ENCODE peak calls at places on chromosomes 4 and X, in four cellular contexts. O is astrocyte, D is PC-3, C is mesenchymal stem cell. Z is an unnamed sample.

GRCh38 chrX:84219551-84219950 is 31.6 kb upstream of the RPS6KA6 start:
- DNase-seq in O (peak; percentile 43), D (no peak), C (no peak), Z (no peak)

GRCh38 chr4:136495076-136495475 is 1037.2 kb downstream of the PCDH18 start:
- DNase-seq in O (no peak), D (no peak), C (no peak), Z (no peak)

GRCh38 chr4:143196323-143196722 is 11.6 kb downstream of the USP38 start:
- DNase-seq in O (no peak), D (no peak), C (no peak), Z (no peak)

GRCh38 chr4:2402053-2402452 is 16.4 kb downstream of the ZFYVE28 start:
- DNase-seq in O (peak; percentile 10), D (peak; percentile 23), C (peak; percentile 58), Z (peak; percentile 37)

GRCh38 chr4:6688879-6689505 is 4.7 kb upstream of the S100P start:
- DNase-seq in O (peak; percentile 94), D (peak; percentile 92), C (peak; percentile 97), Z (peak; percentile 97)

GRCh38 chrX:126580877-126581276 is 28.3 kb upstream of the DCAF12L1 start:
- DNase-seq in O (no peak), D (no peak), C (no peak), Z (no peak)

GRCh38 chr4:33780952-33781655 is 2463.2 kb downstream of the ARAP2 start:
- DNase-seq in O (peak; percentile 62), D (peak; percentile 66), C (peak; percentile 11), Z (no peak)

GRCh38 chr4:94452476-94453300 is 946 bp downstream of the PDLIM5 start:
- DNase-seq in O (peak; percentile 82), D (peak; percentile 78), C (peak; percentile 88), Z (peak; percentile 71)

GRCh38 chr4:151417164-151417571 is 8.2 kb downstream of the FHIP1A start:
- DNase-seq in O (peak; percentile 17), D (peak; percentile 28), C (no peak), Z (no peak)

GRCh38 chrX:118626346-118626745 is 101.1 kb upstream of the IL13RA1 start:
- DNase-seq in O (no peak), D (no peak), C (no peak), Z (no peak)

GRCh38 chr4:74092957-74093356 is 6.0 kb downstream of the CXCL2 start:
- DNase-seq in O (peak; percentile 27), D (peak; percentile 26), C (no peak), Z (peak; percentile 61)

GRCh38 chr4:2792711-2793577 is at the start of gene SH3BP2:
- DNase-seq in O (no peak), D (peak; percentile 59), C (peak; percentile 72), Z (peak; percentile 42)

GRCh38 chrX:123959281-123960063 is 2.0 kb upstream of the STAG2 start:
- DNase-seq in O (no peak), D (peak; percentile 43), C (peak; percentile 42), Z (peak; percentile 32)

GRCh38 chrX:41350976-41351569 is 17.1 kb downstream of the DDX3X start:
- DNase-seq in O (no peak), D (peak; percentile 9), C (peak; percentile 52), Z (no peak)

GRCh38 chrX:121256653-121257052 is 209.2 kb downstream of the GLUD2 start:
- DNase-seq in O (peak; percentile 14), D (peak; percentile 43), C (no peak), Z (no peak)

GRCh38 chr4:77052352-77052751 is 23.4 kb downstream of the CCNI start:
- DNase-seq in O (no peak), D (peak; percentile 70), C (peak; percentile 52), Z (no peak)

GRCh38 chr4:31461425-31461824 is 741.3 kb downstream of the PCDH7 start:
- DNase-seq in O (peak; percentile 14), D (peak; percentile 91), C (peak; percentile 1), Z (no peak)

GRCh38 chrX:45714864-45715263 is 514.2 kb upstream of the DIPK2B start:
- DNase-seq in O (peak; percentile 73), D (peak; percentile 97), C (peak; percentile 79), Z (peak; percentile 5)

GRCh38 chrX:45715787-45716186 is 515.1 kb upstream of the DIPK2B start:
- DNase-seq in O (peak; percentile 60), D (peak; percentile 72), C (no peak), Z (no peak)

GRCh38 chrX:45719751-45720501 is 519.2 kb upstream of the DIPK2B start:
- DNase-seq in O (peak; percentile 40), D (no peak), C (no peak), Z (no peak)

GRCh38 chrX:45718676-45719075 is 518.0 kb upstream of the DIPK2B start:
- DNase-seq in O (no peak), D (no peak), C (no peak), Z (no peak)

DNA sequence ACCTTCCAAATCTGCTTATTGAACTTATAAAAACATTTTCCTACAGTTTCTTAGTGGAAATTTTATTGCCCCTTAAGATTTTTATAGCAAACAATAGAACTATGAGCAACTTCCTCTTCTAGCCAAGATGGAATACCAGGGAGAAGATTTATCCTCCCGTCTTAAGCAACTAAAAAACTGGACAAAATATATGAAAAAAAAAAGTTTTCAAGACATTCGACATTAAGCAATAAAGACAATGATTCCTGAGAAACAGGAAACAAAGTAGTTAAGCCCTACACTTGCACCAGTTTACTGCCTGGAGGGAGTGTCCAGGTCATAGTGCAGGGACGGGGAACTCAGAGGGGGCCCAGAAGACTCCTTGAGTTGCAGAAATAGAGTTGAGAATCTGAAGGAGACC is 516.1 kb upstream of the DIPK2B start:
- DNase-seq in O (no peak), D (peak; percentile 57), C (no peak), Z (no peak)
- H3K9ac ChIP-seq in O (no peak overlapping the region), D (peak overlapping the region; percentile 86), C (peak overlapping the region; percentile 47), Z (no peak overlapping the region)

GRCh38 chrX:39534949-39535348 is 562.8 kb downstream of the BCOR start:
- DNase-seq in O (no peak), D (no peak), C (no peak), Z (no peak)

GRCh38 chrX:39541881-39542280 is 555.9 kb downstream of the BCOR start:
- DNase-seq in O (no peak), D (no peak), C (no peak), Z (no peak)

GRCh38 chrX:39532761-39533160 is 565.0 kb downstream of the BCOR start:
- DNase-seq in O (no peak), D (no peak), C (no peak), Z (no peak)

DNA sequence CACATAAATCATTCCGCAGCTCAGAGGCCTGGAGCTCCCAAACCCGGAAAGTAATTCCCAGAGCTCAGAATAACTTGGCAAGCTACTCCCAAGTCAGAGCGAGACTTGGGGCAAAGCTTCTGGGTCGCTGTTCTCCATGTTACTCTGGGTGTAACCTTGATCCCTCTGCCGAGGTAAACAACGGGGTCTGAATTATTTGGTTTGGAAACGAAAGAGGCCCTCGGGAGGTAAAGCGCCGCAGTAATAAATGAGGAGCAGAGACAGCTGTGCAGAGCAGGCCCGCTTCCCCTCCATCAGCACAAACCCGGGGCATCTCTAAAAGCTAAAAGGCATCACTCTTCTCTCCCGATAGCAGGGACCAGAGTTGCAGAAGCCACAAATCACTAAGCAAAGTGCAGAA is 561.6 kb downstream of the BCOR start:
- DNase-seq in O (no peak), D (no peak), C (no peak), Z (no peak)
- H3K9ac ChIP-seq in O (no peak overlapping the region), D (no peak overlapping the region), C (no peak overlapping the region), Z (no peak overlapping the region)

GRCh38 chrX:116435597-116435996 is 809 bp upstream of the SLC6A14 start:
- DNase-seq in O (no peak), D (no peak), C (no peak), Z (no peak)

DNA sequence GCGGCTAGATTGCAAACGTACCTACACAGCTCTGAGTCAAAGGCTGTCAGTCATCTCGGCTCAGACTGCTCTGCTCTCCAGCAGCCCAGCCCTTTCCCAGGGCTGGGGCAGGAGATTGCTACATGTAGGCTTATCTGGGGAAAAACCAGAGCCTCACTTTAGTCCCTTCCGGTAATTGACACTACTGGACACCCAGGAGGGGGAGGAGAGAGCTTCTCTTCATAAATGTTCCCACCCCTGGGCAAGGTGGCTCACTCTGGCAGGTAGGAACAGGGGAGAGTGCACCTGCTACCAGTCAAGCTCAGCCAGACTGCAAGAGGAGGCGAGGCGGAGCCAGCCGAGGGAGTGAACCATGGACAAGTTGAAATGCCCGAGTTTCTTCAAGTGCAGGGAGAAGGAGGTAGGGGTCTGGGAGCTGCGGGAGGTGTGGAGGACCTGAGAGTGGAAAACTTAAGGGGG is at the start of gene SLC6A14:
- DNase-seq in O (no peak), D (peak; percentile 2), C (no peak), Z (no peak)
- H3K9ac ChIP-seq in O (no peak within 1 kb of the TSS), D (no peak within 1 kb of the TSS), C (no peak within 1 kb of the TSS), Z (no peak within 1 kb of the TSS)

GRCh38 chr4:21949073-21949457 is 493 bp upstream of the KCNIP4 start:
- DNase-seq in O (no peak), D (no peak), C (no peak), Z (no peak)
- H3K9ac ChIP-seq in O (peak overlapping the region; percentile 38), D (no peak overlapping the region), C (peak overlapping the region; percentile 32), Z (no peak overlapping the region)

GRCh38 chr4:48255130-48255958 is 14.3 kb downstream of the TEC start:
- DNase-seq in O (no peak), D (no peak), C (no peak), Z (no peak)
- H3K9ac ChIP-seq in O (no peak overlapping the region), D (no peak overlapping the region), C (no peak overlapping the region), Z (no peak overlapping the region)

GRCh38 chr4:26780524-26780923 is 80.1 kb upstream of the STIM2 start:
- DNase-seq in O (no peak), D (peak; percentile 83), C (peak; percentile 21), Z (no peak)
- H3K9ac ChIP-seq in O (no peak overlapping the region), D (peak overlapping the region; percentile 19), C (no peak overlapping the region), Z (no peak overlapping the region)

GRCh38 chr4:111601671-111602070 is 543.6 kb upstream of the FAM241A start:
- DNase-seq in O (no peak), D (peak; percentile 35), C (no peak), Z (no peak)
- H3K9ac ChIP-seq in O (no peak overlapping the region), D (no peak overlapping the region), C (no peak overlapping the region), Z (no peak overlapping the region)

GRCh38 chr4:175770555-175770954 is 41.5 kb downstream of the GPM6A start:
- DNase-seq in O (no peak), D (peak; percentile 10), C (no peak), Z (peak; percentile 7)
- H3K9ac ChIP-seq in O (no peak overlapping the region), D (peak overlapping the region; percentile 41), C (peak overlapping the region; percentile 22), Z (no peak overlapping the region)

GRCh38 chrX:13268874-13269273 is 51.0 kb downstream of the ATXN3L start:
- DNase-seq in O (no peak), D (no peak), C (no peak), Z (no peak)

GRCh38 chrX:13275031-13275430 is 44.8 kb downstream of the ATXN3L start:
- DNase-seq in O (no peak), D (no peak), C (no peak), Z (no peak)

GRCh38 chrX:13272426-13272825 is 47.4 kb downstream of the ATXN3L start:
- DNase-seq in O (no peak), D (no peak), C (no peak), Z (peak; percentile 74)

GRCh38 chrX:13266641-13267420 is 53.0 kb downstream of the ATXN3L start:
- DNase-seq in O (peak; percentile 52), D (peak; percentile 21), C (no peak), Z (peak; percentile 50)

DNA sequence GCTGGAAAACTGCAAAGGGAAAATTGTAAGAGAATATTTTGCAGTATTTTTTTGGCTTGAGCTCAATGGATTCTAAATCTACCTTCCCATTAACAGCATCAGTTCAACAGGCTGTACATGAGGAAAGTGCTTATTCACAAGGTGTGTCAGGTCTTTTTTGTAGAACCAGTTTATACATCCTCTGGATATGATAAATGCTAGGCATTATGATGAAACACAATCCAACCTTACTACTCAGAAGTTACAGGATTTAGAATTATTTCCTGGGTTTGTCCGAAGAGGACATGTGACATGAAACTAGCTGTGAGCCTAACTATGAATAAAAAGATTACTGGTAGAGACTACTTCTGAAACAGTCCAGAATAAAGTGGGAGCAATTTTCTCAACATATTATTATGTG is 49.5 kb downstream of the ATXN3L start:
- DNase-seq in O (no peak), D (peak; percentile 55), C (no peak), Z (peak; percentile 12)
- H3K9ac ChIP-seq in O (no peak overlapping the region), D (no peak overlapping the region), C (no peak overlapping the region), Z (no peak overlapping the region)